ENCODE peak calls at places on chromosomes 2 and 18, in eight cellular contexts. W, Q, V, S, M, E, H and U are unnamed samples.

GRCh38 chr2:32067549-32067948 is 4.2 kb downstream of the SPAST start:
- DNase-seq in H (no peak), Q (no peak), S (no peak), M (no peak), V (no peak), W (no peak), E (no peak), U (no peak)

GRCh38 chr2:39954346-39954745 is 175.3 kb upstream of the THUMPD2 start:
- DNase-seq in E (no peak), V (no peak), H (no peak), M (no peak), Q (no peak), W (no peak), S (no peak), U (no peak)

GRCh38 chr2:17879137-17879912 is 858 bp downstream of the KCNS3 start:
- DNase-seq in M (no peak), W (peak), E (peak), S (peak), H (no peak), V (peak), Q (peak), U (peak)

GRCh38 chr2:160246356-160246755 is 46.3 kb upstream of the ITGB6 start:
- DNase-seq in H (no peak), E (no peak), V (no peak), W (no peak), S (no peak), Q (no peak), M (no peak), U (no peak)

GRCh38 chr18:6270791-6271216 is 143.9 kb downstream of the L3MBTL4 start:
- DNase-seq in S (no peak), E (no peak), V (no peak), W (no peak), Q (no peak), H (no peak), M (no peak), U (no peak)

GRCh38 chr2:205563646-205564045 is 118.7 kb upstream of the NRP2 start:
- DNase-seq in V (no peak), S (no peak), E (no peak), W (no peak), M (no peak), H (no peak), Q (no peak), U (no peak)

GRCh38 chr2:204072443-204073324 is 136.1 kb downstream of the ICOS start:
- DNase-seq in V (peak), S (no peak), Q (peak), E (peak), W (no peak), H (peak), M (no peak), U (no peak)

GRCh38 chr2:230205034-230205433 is 14.8 kb downstream of the SP110 start:
- DNase-seq in V (no peak), Q (no peak), H (no peak), E (no peak), S (no peak), W (peak), M (no peak), U (no peak)

GRCh38 chr2:64837116-64837704 is 152.0 kb upstream of the SLC1A4 start:
- DNase-seq in M (no peak), Q (no peak), V (no peak), W (no peak), E (no peak), H (no peak), S (no peak), U (no peak)

GRCh38 chr2:138910427-138910826 is 130.2 kb upstream of the NXPH2 start:
- DNase-seq in W (no peak), S (no peak), V (no peak), M (no peak), E (no peak), Q (no peak), H (no peak), U (no peak)

GRCh38 chr2:231715988-231716616 is 7.8 kb downstream of the PTMA start:
- DNase-seq in H (no peak), S (no peak), V (no peak), M (no peak), E (no peak), Q (no peak), W (peak), U (no peak)

GRCh38 chr2:70939001-70939846 is 3.5 kb downstream of the ATP6V1B1 start:
- DNase-seq in W (no peak), V (no peak), M (no peak), S (no peak), H (no peak), E (no peak), Q (peak), U (no peak)

GRCh38 chr18:45670281-45670962 is 53.6 kb upstream of the SLC14A1 start:
- DNase-seq in H (no peak), W (no peak), V (no peak), S (no peak), Q (no peak), M (no peak), E (no peak), U (no peak)

GRCh38 chr2:36549063-36549662 is 48.8 kb downstream of the FEZ2 start:
- DNase-seq in V (no peak), S (no peak), E (no peak), W (no peak), H (no peak), Q (no peak), M (no peak), U (no peak)

GRCh38 chr2:36824281-36824680 is 127.8 kb downstream of the VIT start:
- DNase-seq in S (no peak), Q (no peak), H (no peak), W (no peak), E (no peak), M (no peak), V (no peak), U (no peak)

GRCh38 chr2:196376984-196377877 is 205.9 kb upstream of the STK17B start:
- DNase-seq in E (no peak), M (peak), Q (no peak), S (no peak), W (no peak), V (no peak), H (no peak), U (no peak)